ENCODE peak calls at places on chromosomes 11 and 22, in four cellular contexts. M, C, D and L are unnamed samples.

GRCh38 chr11:68146010-68146540 is 24.9 kb upstream of the CHKA start:
- DNase-seq in M (no peak), C (no peak), D (no peak), L (no peak)

GRCh38 chr11:46458491-46458890 is 66.9 kb upstream of the CHRM4 start:
- DNase-seq in M (no peak), C (no peak), D (no peak), L (no peak)

GRCh38 chr11:65043881-65044501 is 3.0 kb downstream of the SAC3D1 start:
- DNase-seq in M (peak), C (no peak), D (no peak), L (no peak)

GRCh38 chr11:64564947-64565889 is 25.8 kb upstream of the SLC22A12 start:
- DNase-seq in M (no peak), C (peak), D (peak), L (peak)

GRCh38 chr11:117052196-117053149 is 45.8 kb downstream of the SIK3 start:
- DNase-seq in M (no peak), C (no peak), D (no peak), L (no peak)

GRCh38 chr11:90113541-90113940 is 20.9 kb upstream of the NAALAD2 start:
- DNase-seq in M (no peak), C (no peak), D (no peak), L (no peak)

GRCh38 chr22:19892249-19892879 is 37.7 kb upstream of the GNB1L start:
- DNase-seq in M (peak), C (no peak), D (no peak), L (no peak)

GRCh38 chr11:74646964-74647363 is 54.6 kb downstream of the POLD3 start:
- DNase-seq in M (no peak), C (no peak), D (peak), L (no peak)

GRCh38 chr11:79676396-79676795 is 235.6 kb upstream of the TENM4 start:
- DNase-seq in M (no peak), C (no peak), D (no peak), L (no peak)

GRCh38 chr22:38834215-38834953 is 9.4 kb downstream of the NPTXR start:
- DNase-seq in M (no peak), C (no peak), D (no peak), L (no peak)
- H3K56ac ChIP-seq in M (no peak), C (no peak), D (no peak), L (no peak)

DNA sequence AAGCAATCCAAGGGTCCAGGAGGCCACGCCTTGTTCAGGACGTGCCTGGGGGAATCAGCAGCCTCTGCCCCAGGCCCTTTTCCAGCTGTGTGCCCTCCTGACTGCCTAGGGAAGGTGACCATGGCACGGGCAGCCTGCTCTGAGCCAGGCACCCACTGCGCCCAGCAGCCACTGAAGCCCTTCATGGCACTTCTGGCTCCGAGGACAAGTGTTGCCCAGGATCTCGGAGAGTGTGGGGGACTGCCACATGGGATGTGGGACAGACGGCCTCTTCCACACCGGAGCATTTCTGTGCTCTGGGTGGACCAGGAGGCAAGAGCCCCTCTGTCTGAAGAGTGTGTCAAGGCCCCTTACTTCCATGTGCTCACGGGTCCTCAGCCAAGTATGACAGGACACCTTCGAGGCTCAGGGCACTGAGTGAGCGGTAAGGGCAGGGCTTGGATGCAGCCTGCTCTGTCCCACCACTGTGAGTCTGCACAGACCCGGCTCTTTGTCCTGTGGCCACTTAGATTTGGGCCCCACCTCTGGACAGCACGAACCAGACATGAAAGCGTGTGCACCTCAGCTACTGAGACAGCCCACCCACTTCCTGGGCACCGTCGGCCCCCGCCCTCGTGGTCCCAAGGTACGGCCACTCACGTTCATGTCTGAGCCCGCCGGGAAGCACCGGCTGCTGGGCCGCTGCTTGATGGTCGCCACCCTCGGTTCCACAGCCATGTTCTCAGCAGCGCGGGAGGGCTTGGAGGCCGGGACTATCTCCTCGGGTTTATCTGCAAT is 93.6 kb downstream of the CTTN start:
- DNase-seq in M (no peak), C (no peak), D (no peak), L (no peak)
- H4K8ac ChIP-seq in M (no peak), C (no peak), D (no peak), L (no peak)

GRCh38 chr11:77031599-77031998 is 2.6 kb upstream of the B3GNT6 start:
- DNase-seq in M (no peak), C (no peak), D (no peak), L (no peak)

GRCh38 chr11:77026743-77027142 is 7.5 kb upstream of the B3GNT6 start:
- DNase-seq in M (no peak), C (no peak), D (no peak), L (no peak)

GRCh38 chr11:77027275-77027674 is 6.9 kb upstream of the B3GNT6 start:
- DNase-seq in M (peak), C (no peak), D (no peak), L (no peak)

GRCh38 chr11:77030834-77031414 is 3.3 kb upstream of the B3GNT6 start:
- DNase-seq in M (no peak), C (no peak), D (no peak), L (no peak)

GRCh38 chr11:77029829-77030228 is 4.4 kb upstream of the B3GNT6 start:
- DNase-seq in M (no peak), C (no peak), D (no peak), L (no peak)
- H3K56ac ChIP-seq in M (no peak), C (no peak), D (no peak), L (no peak)

GRCh38 chr22:42808516-42808915 is 48.6 kb downstream of the ARFGAP3 start:
- DNase-seq in M (no peak), C (no peak), D (no peak), L (no peak)

GRCh38 chr22:42807185-42807584 is 49.9 kb downstream of the ARFGAP3 start:
- DNase-seq in M (no peak), C (no peak), D (no peak), L (no peak)

GRCh38 chr22:42805016-42805997 is 51.8 kb downstream of the ARFGAP3 start:
- DNase-seq in M (no peak), C (peak), D (no peak), L (no peak)

GRCh38 chr22:42803454-42803853 is 53.6 kb downstream of the ARFGAP3 start:
- DNase-seq in M (no peak), C (peak), D (no peak), L (no peak)

DNA sequence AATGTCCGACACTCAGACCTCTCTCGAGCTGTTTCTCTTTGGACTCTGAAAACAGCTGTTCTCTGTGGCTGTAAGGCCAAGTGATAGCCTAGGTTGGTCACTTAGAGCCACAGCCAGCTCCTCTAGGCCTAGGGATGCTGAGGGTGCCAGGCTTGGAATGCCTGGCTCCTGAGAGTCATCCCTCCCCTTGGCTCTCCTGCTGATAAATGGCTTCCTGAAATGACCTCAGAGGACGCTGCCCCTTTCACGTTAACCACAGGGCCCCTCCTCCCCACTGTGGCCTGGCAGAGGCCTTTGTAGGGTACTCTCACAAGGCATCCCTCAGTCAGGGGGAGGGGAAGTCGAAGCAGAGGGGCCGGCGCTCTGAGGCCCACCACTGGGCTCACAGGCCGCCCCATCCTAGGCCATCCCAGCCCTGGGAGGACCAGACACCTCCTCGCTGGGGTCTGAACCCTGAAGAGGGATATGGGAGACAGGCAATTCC is 51.0 kb downstream of the ARFGAP3 start:
- DNase-seq in M (no peak), C (peak), D (no peak), L (no peak)
- H4K8ac ChIP-seq in M (no peak), C (no peak), D (no peak), L (no peak)

GRCh38 chr11:70464509-70465361 is 66.4 kb downstream of the CTTN start:
- DNase-seq in M (no peak), C (no peak), D (no peak), L (no peak)
- H3K56ac ChIP-seq in M (no peak), C (no peak), D (no peak), L (no peak)

GRCh38 chr11:3159296-3160190 is 5.6 kb downstream of the OSBPL5 start:
- DNase-seq in M (no peak), C (no peak), D (peak), L (no peak)
- H4K8ac ChIP-seq in M (peak), C (no peak), D (no peak), L (peak)